ENCODE peak calls at places on chromosomes 6 and 20, in four cellular contexts. R is H1, L is psoas muscle, V is right lobe of liver. E is an unnamed sample.

GRCh38 chr20:20820104-20820503 is 107.7 kb upstream of the RALGAPA2 start:
- DNase-seq in R (no peak), L (no peak), V (no peak), E (no peak)

GRCh38 chr20:39398656-39399055 is 436.5 kb downstream of the DHX35 start:
- DNase-seq in R (no peak), L (no peak), V (no peak), E (peak)

GRCh38 chr6:158737710-158738615 is 81.2 kb downstream of the EZR start:
- DNase-seq in R (no peak), L (no peak), V (peak), E (no peak)

GRCh38 chr20:52083627-52084232 is 107.8 kb downstream of the ZFP64 start:
- DNase-seq in R (peak), L (no peak), V (no peak), E (peak)

GRCh38 chr6:106163966-106164877 is 78.1 kb downstream of the PRDM1 start:
- DNase-seq in R (no peak), L (peak), V (no peak), E (peak)

GRCh38 chr6:142474446-142475289 is 172.9 kb downstream of the ADGRG6 start:
- DNase-seq in R (peak), L (no peak), V (peak), E (peak)

GRCh38 chr6:45447005-45447404 is 69.3 kb upstream of the SUPT3H start:
- DNase-seq in R (no peak), L (no peak), V (no peak), E (no peak)

GRCh38 chr6:30507849-30508843 is 18.8 kb downstream of the HLA-E start:
- DNase-seq in R (no peak), L (no peak), V (no peak), E (peak)

GRCh38 chr20:37579091-37579490 is 51.4 kb upstream of the BLCAP start:
- DNase-seq in R (no peak), L (no peak), V (no peak), E (no peak)

GRCh38 chr6:105045546-105045945 is 88.6 kb downstream of the LIN28B start:
- DNase-seq in R (no peak), L (no peak), V (no peak), E (no peak)

GRCh38 chr6:39426057-39426592 is 103.6 kb upstream of the KCNK16 start:
- DNase-seq in R (no peak), L (no peak), V (no peak), E (no peak)

GRCh38 chr20:50394569-50394968 is 115.6 kb upstream of the PTPN1 start:
- DNase-seq in R (no peak), L (no peak), V (no peak), E (peak)

GRCh38 chr20:20411841-20412240 is 43.9 kb downstream of the INSM1 start:
- DNase-seq in R (no peak), L (no peak), V (no peak), E (no peak)

GRCh38 chr6:159595173-159595572 is 97.9 kb downstream of the SOD2 start:
- DNase-seq in R (no peak), L (no peak), V (peak), E (no peak)

GRCh38 chr6:150420428-150420827 is 51.6 kb downstream of the IYD start:
- DNase-seq in R (no peak), L (no peak), V (no peak), E (no peak)

GRCh38 chr6:150416120-150416519 is 47.3 kb downstream of the IYD start:
- DNase-seq in R (no peak), L (no peak), V (no peak), E (no peak)

GRCh38 chr6:150418825-150419594 is 50.2 kb downstream of the IYD start:
- DNase-seq in R (peak), L (peak), V (peak), E (peak)

GRCh38 chr6:150417247-150417646 is 48.4 kb downstream of the IYD start:
- DNase-seq in R (no peak), L (no peak), V (no peak), E (no peak)

GRCh38 chr6:150417899-150418824 is 49.4 kb downstream of the IYD start:
- DNase-seq in R (no peak), L (no peak), V (no peak), E (peak)
- H3K4me3 ChIP-seq in R (no peak), L (peak), V (peak), E (no peak)

DNA sequence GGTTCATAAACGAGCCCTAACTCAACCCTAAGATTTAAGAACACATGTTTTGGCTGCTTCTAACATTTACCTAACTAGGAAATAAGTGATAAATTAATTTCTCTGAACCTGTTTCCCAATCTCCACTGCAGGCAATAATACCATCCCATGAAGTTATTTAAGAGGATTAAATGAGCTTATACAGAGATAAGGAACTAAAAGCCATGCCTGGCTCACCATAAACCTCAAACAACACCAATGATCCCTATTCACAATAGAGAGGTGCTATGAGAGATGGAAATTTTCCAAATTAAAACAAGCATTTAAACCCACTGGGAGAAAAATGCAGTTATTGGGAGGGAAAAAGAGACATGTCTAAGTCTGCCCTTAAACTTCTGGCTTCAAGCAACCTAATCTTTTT is 33.9 kb upstream of the KLHL31 start:
- DNase-seq in R (no peak), L (no peak), V (no peak), E (no peak)
- TF ChIP-seq CTCF in R (no peak), L (no peak), V (no peak), E (no peak)

DNA sequence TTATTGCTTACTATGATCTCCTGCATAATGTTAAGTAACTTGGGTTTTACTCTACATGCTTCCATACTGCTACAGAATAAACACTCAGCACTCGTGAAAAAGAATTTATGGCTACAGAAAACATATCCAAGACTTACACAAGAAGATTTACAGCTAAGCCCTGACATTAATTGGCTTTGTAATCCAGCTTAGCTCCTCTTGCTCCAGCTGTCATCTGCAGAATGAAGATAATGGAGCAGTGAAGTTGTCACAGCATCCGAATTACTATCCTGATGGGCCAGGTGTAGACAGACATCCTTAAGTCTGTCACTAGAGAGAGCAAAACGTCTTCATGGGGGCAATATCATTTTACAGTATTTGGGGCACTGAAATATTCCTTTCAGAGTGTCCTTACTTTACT is 155.3 kb downstream of the PRKN start:
- DNase-seq in R (no peak), L (no peak), V (no peak), E (no peak)
- H3K4me3 ChIP-seq in R (no peak), L (no peak), V (no peak), E (no peak)

DNA sequence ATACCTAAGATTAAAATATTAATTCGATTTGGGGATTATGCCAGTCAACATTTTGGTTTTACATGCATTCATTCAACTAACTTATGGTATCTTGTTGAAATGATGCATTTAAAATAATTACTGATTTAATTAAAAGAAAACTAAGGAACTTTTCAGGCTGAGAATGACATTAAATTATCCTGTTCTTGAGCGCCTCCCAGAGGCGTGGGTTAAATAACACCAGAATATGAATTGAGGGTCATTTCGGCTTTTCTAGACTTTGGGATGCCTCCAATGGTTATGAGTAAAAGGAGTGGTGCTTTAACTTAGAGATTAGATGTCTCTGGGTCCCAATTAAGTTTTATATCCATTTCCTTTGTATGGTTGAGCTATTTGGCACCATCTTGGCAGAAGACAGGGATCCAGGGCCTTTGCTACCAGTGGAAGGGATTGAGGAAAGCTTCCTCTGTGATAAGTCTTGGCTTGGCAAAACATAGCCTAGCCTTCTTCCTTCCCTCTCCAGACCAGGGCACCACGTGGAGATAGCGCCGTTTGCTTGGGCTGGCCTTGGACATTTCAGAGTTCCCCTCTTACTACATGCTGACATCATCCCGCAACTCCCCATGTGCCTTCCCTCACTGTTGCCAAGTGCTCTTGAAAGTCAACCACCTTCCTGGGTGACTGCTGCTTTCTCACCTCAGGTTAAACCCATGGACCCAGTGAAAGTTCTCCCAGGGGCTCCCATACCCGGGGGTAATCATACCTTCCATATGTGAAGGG is 28.7 kb downstream of the GNAS start:
- DNase-seq in R (no peak), L (no peak), V (no peak), E (no peak)
- TF ChIP-seq CTCF in R (peak), L (no peak), V (no peak), E (no peak)

GRCh38 chr6:26360451-26361416 is 4.3 kb upstream of the BTN3A2 start:
- DNase-seq in R (no peak), L (no peak), V (no peak), E (peak)
- H3K4me3 ChIP-seq in R (no peak), L (no peak), V (no peak), E (no peak)

DNA sequence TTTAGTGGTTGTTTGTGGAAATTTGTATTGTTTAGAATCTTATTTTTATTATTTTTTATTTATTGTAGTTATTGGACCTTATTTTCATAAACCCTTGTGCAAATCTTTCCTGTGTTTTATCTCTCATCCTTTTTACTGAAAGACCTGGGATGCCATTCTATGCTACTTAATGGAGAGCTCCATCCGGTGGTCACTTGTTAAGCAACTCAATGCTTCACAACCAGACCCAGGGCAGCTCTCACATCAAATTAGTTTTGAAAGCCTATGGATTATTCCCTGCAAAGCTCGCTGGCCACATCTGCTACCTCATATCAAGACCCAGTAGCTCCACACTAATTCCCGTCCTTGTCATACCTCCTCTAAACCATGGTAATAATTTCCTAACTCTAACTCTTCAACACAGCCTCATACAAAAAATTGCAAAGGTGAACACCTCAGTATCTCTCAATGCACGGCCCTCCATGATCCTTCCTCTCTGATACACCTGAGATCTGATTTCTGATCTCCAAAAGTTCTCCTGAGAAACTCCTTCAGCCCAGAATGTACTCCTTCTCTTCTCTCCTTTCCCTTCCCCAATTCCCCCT is 296.6 kb upstream of the MANEA start:
- DNase-seq in R (no peak), L (no peak), V (no peak), E (peak)
- TF ChIP-seq CTCF in R (peak), L (peak), V (no peak), E (peak)